ENCODE peak calls at places on chromosome 2, in nine cellular contexts. P is dorsolateral prefrontal cortex, Y is upper lobe of left lung, B is AG09309, R is MCF 10A, V is brain microvascular endothelial cell, D is GM12865, E is IMR-90, Z is PC-3. H is an unnamed sample.

GRCh38 chr2:196823750-196824149 is 14.6 kb upstream of the C2orf66 start:
- DNase-seq in P (no peak), Y (no peak), B (no peak), R (peak; percentile 33), V (peak; percentile 60), D (no peak), E (peak; percentile 86), Z (peak; percentile 69), H (peak; percentile 68)

GRCh38 chr2:74031203-74031602 is 46.5 kb downstream of the TET3 start:
- DNase-seq in P (no peak), Y (no peak), B (no peak), R (no peak), V (no peak), D (no peak), E (no peak), Z (no peak), H (no peak)

GRCh38 chr2:131154071-131154531 is 49.0 kb downstream of the PLEKHB2 start:
- DNase-seq in P (peak; percentile 60), Y (peak; percentile 66), B (no peak), R (peak; percentile 67), V (peak; percentile 41), D (peak; percentile 80), E (peak; percentile 54), Z (peak; percentile 77), H (peak; percentile 47)

GRCh38 chr2:55771612-55772011 is 78.0 kb upstream of the PNPT1 start:
- DNase-seq in P (no peak), Y (no peak), B (no peak), R (peak; percentile 56), V (no peak), D (no peak), E (peak; percentile 67), Z (peak; percentile 71), H (peak; percentile 10)

GRCh38 chr2:241558532-241559488 is at the start of gene BOK:
- DNase-seq in P (peak; percentile 77), Y (peak; percentile 79), B (no peak), R (peak; percentile 81), V (peak; percentile 68), D (no peak), E (peak; percentile 72), Z (peak; percentile 72), H (peak; percentile 90)

GRCh38 chr2:157785866-157786662 is 90.1 kb downstream of the ACVR1 start:
- DNase-seq in P (no peak), Y (no peak), B (peak; percentile 35), R (peak; percentile 33), V (no peak), D (no peak), E (peak; percentile 69), Z (peak; percentile 25), H (peak; percentile 78)

GRCh38 chr2:23772684-23773083 is 154.2 kb downstream of the ATAD2B start:
- DNase-seq in P (no peak), Y (no peak), B (no peak), R (no peak), V (no peak), D (peak; percentile 4), E (no peak), Z (no peak), H (no peak)

GRCh38 chr2:108069515-108070310 is 83.4 kb downstream of the SLC5A7 start:
- DNase-seq in P (no peak), Y (no peak), B (no peak), R (peak; percentile 6), V (no peak), D (no peak), E (no peak), Z (peak; percentile 29), H (no peak)

GRCh38 chr2:218727502-218728165 is 17.0 kb downstream of the TTLL4 start:
- DNase-seq in P (no peak), Y (no peak), B (no peak), R (peak; percentile 40), V (no peak), D (peak; percentile 45), E (peak; percentile 34), Z (peak; percentile 65), H (peak; percentile 63)

GRCh38 chr2:176455865-176456291 is 186.6 kb downstream of the MTX2 start:
- DNase-seq in P (peak; percentile 42), Y (no peak), B (peak; percentile 57), R (no peak), V (no peak), D (peak; percentile 5), E (peak; percentile 42), Z (no peak), H (peak; percentile 94)

GRCh38 chr2:200609027-200609614 is 23.3 kb downstream of the AOX1 start:
- DNase-seq in P (no peak), Y (no peak), B (no peak), R (peak; percentile 82), V (peak; percentile 87), D (no peak), E (peak; percentile 89), Z (peak; percentile 91), H (peak; percentile 94)

DNA sequence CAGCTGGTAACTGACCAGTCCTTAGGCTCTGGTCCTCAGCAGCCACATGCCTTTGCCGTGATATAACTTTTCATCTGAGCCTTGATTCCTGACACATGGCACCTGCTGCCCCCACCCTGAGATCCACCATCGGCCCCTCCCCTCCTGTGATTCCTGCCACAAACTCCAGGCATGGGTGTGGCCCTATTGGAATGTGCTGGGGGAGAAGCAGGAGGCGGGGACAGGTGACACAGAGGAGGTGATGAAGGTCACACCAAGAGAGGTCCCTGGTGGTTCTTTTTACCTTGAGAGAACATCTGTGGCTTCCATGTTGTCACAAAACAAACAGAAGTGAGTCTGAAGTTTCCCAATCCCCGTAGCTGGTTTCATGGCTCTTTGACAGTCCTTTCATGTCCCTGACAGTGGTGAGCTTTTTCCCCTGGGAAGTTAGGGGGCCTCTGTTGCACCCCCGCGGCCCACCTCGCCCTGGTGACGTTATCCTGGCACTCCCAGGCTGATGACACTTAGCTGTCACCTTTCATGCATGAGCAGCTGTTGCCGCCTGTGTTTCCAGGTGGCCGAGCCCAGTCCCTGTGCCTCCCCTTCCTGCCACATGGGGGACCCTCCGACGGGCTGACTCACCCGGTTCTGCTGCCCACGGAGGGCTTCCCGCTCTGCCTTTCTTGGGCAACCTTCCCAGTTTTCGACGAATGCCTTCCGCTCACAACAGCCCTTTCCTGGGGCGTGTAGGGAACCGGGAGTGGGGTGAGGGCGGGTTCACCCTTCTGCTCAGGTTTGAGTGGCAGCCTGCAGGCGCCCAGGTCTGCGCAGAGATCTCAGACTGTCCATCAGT is 66.3 kb upstream of the GLI2 start:
- DNase-seq in P (no peak), Y (peak; percentile 57), B (no peak), R (peak; percentile 32), V (no peak), D (no peak), E (peak; percentile 60), Z (peak; percentile 79), H (peak; percentile 31)
- TF ChIP-seq CTCF in P (no peak), Y (peak; percentile 47), B (peak; percentile 33), R (no peak), V (peak; percentile 70), D (peak; percentile 7), E (peak; percentile 46), Z (peak; percentile 53), H (peak; percentile 17)

DNA sequence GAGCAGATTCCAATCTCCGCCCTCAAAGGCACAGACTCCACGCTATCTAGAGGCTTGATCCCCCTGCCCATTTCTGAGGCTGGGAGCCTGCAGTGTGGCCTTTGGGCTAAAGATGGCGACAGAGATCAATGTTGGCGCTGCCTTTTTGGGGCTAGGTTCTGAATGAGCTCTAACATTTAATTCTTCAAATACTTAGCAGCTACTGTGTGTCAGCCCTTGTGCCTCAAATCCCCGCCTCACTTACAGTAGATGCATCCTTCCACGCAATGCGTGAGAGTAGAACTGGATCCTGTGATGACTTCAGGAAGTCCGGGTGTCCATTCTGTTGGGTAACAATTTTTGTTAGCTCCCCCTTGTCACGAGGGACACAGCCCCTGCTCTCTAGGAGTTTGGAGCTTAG is 12.4 kb downstream of the IL1F10 start:
- DNase-seq in P (no peak), Y (peak; percentile 53), B (no peak), R (peak; percentile 62), V (peak; percentile 21), D (peak; percentile 34), E (no peak), Z (peak; percentile 73), H (peak; percentile 51)
- TF ChIP-seq CTCF in P (peak; percentile 50), Y (peak; percentile 47), B (peak; percentile 77), R (peak; percentile 86), V (peak; percentile 90), D (peak; percentile 88), E (peak; percentile 49), Z (peak; percentile 86), H (peak; percentile 84)

DNA sequence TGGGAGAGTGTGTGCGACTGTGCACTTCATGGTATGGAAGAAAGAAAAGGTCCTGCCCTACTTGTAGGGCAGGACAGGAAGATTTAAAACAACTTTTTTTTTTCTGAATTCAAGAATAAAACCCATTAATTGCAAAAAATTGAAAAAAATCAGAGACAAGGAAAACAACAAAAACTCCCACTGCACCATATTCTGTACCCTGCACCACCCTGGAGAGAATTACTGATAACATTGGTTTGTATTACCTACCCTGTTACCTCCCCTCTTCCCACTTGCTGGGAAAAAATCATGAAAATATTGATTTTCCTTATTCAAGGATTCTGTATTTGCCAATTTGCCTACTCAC is 77.6 kb downstream of the DYSF start:
- DNase-seq in P (no peak), Y (no peak), B (no peak), R (no peak), V (no peak), D (no peak), E (no peak), Z (no peak), H (no peak)
- TF ChIP-seq CTCF in P (no peak), Y (no peak), B (no peak), R (no peak), V (no peak), D (no peak), E (no peak), Z (no peak), H (no peak)

GRCh38 chr2:128534688-128535392 is 216.2 kb upstream of the HS6ST1 start:
- DNase-seq in P (no peak), Y (no peak), B (no peak), R (no peak), V (no peak), D (no peak), E (no peak), Z (no peak), H (no peak)
- TF ChIP-seq CTCF in P (no peak), Y (no peak), B (no peak), R (no peak), V (no peak), D (no peak), E (no peak), Z (no peak), H (no peak)